ENCODE peak calls at places on chromosome 7, in ten cellular contexts. One of them, this sample, is unnamed.

GRCh38 chr7:128221929-128222403 is 19.1 kb upstream of the LEP start:
- DNase-seq in stimulated activated naive CD8-positive, alpha-beta T cell treated with anti-CD3 and anti-CD28 coated beads, Interleukin-15, Interleukin-2, amounts not matched to agents 100 U/mL and 50 U/mL, for 24 hours: no peak
- DNase-seq in NCI-H460: peak; percentile 59
- DNase-seq in NCI-H1930: no peak
- DNase-seq in effector memory CD4-positive, alpha-beta T cell: no peak
- DNase-seq in uterus: no peak
- DNase-seq in NCI-H524 treated with DMSO at 0.1 percent for 48 hours: no peak
- DNase-seq in aorta: no peak
- DNase-seq in fibroblast of villous mesenchyme: peak; percentile 32
- DNase-seq in NCI-H1092: no peak
- DNase-seq in this sample: no peak

GRCh38 chr7:133082390-133082766 is 488 bp upstream of the CHCHD3 start:
- DNase-seq in stimulated activated naive CD8-positive, alpha-beta T cell treated with anti-CD3 and anti-CD28 coated beads, Interleukin-15, Interleukin-2, amounts not matched to agents 100 U/mL and 50 U/mL, for 24 hours: no peak
- DNase-seq in NCI-H460: no peak
- DNase-seq in NCI-H1930: no peak
- DNase-seq in effector memory CD4-positive, alpha-beta T cell: no peak
- DNase-seq in uterus: no peak
- DNase-seq in NCI-H524 treated with DMSO at 0.1 percent for 48 hours: no peak
- DNase-seq in aorta: no peak
- DNase-seq in fibroblast of villous mesenchyme: no peak
- DNase-seq in NCI-H1092: no peak
- DNase-seq in this sample: no peak

GRCh38 chr7:138352570-138353461 is 107.2 kb upstream of the TRIM24 start:
- DNase-seq in stimulated activated naive CD8-positive, alpha-beta T cell treated with anti-CD3 and anti-CD28 coated beads, Interleukin-15, Interleukin-2, amounts not matched to agents 100 U/mL and 50 U/mL, for 24 hours: no peak
- DNase-seq in NCI-H460: no peak
- DNase-seq in NCI-H1930: no peak
- DNase-seq in effector memory CD4-positive, alpha-beta T cell: no peak
- DNase-seq in uterus: no peak
- DNase-seq in NCI-H524 treated with DMSO at 0.1 percent for 48 hours: no peak
- DNase-seq in aorta: no peak
- DNase-seq in fibroblast of villous mesenchyme: peak; percentile 14
- DNase-seq in NCI-H1092: no peak
- DNase-seq in this sample: no peak

GRCh38 chr7:47145982-47146381 is 435.9 kb downstream of the TNS3 start:
- DNase-seq in stimulated activated naive CD8-positive, alpha-beta T cell treated with anti-CD3 and anti-CD28 coated beads, Interleukin-15, Interleukin-2, amounts not matched to agents 100 U/mL and 50 U/mL, for 24 hours: no peak
- DNase-seq in NCI-H460: no peak
- DNase-seq in NCI-H1930: no peak
- DNase-seq in effector memory CD4-positive, alpha-beta T cell: no peak
- DNase-seq in uterus: no peak
- DNase-seq in NCI-H524 treated with DMSO at 0.1 percent for 48 hours: no peak
- DNase-seq in aorta: no peak
- DNase-seq in fibroblast of villous mesenchyme: no peak
- DNase-seq in NCI-H1092: no peak
- DNase-seq in this sample: no peak

GRCh38 chr7:141663081-141663510 is 38.9 kb downstream of the DENND11 start:
- DNase-seq in stimulated activated naive CD8-positive, alpha-beta T cell treated with anti-CD3 and anti-CD28 coated beads, Interleukin-15, Interleukin-2, amounts not matched to agents 100 U/mL and 50 U/mL, for 24 hours: no peak
- DNase-seq in NCI-H460: peak; percentile 41
- DNase-seq in NCI-H1930: no peak
- DNase-seq in effector memory CD4-positive, alpha-beta T cell: no peak
- DNase-seq in uterus: no peak
- DNase-seq in NCI-H524 treated with DMSO at 0.1 percent for 48 hours: no peak
- DNase-seq in aorta: no peak
- DNase-seq in fibroblast of villous mesenchyme: peak; percentile 23
- DNase-seq in NCI-H1092: no peak
- DNase-seq in this sample: no peak

GRCh38 chr7:31633894-31634494 is 53.0 kb upstream of the PPP1R17 start:
- DNase-seq in stimulated activated naive CD8-positive, alpha-beta T cell treated with anti-CD3 and anti-CD28 coated beads, Interleukin-15, Interleukin-2, amounts not matched to agents 100 U/mL and 50 U/mL, for 24 hours: no peak
- DNase-seq in NCI-H460: peak; percentile 72
- DNase-seq in NCI-H1930: no peak
- DNase-seq in effector memory CD4-positive, alpha-beta T cell: no peak
- DNase-seq in uterus: peak; percentile 20
- DNase-seq in NCI-H524 treated with DMSO at 0.1 percent for 48 hours: peak; percentile 20
- DNase-seq in aorta: no peak
- DNase-seq in fibroblast of villous mesenchyme: peak; percentile 23
- DNase-seq in NCI-H1092: peak; percentile 37
- DNase-seq in this sample: no peak

GRCh38 chr7:149229526-149229925 is 9.9 kb upstream of the ZNF212 start:
- DNase-seq in stimulated activated naive CD8-positive, alpha-beta T cell treated with anti-CD3 and anti-CD28 coated beads, Interleukin-15, Interleukin-2, amounts not matched to agents 100 U/mL and 50 U/mL, for 24 hours: no peak
- DNase-seq in NCI-H460: no peak
- DNase-seq in NCI-H1930: no peak
- DNase-seq in effector memory CD4-positive, alpha-beta T cell: no peak
- DNase-seq in uterus: no peak
- DNase-seq in NCI-H524 treated with DMSO at 0.1 percent for 48 hours: no peak
- DNase-seq in aorta: no peak
- DNase-seq in fibroblast of villous mesenchyme: no peak
- DNase-seq in NCI-H1092: no peak
- DNase-seq in this sample: no peak

GRCh38 chr7:155961241-155962190 is 149.3 kb upstream of the SHH start:
- DNase-seq in stimulated activated naive CD8-positive, alpha-beta T cell treated with anti-CD3 and anti-CD28 coated beads, Interleukin-15, Interleukin-2, amounts not matched to agents 100 U/mL and 50 U/mL, for 24 hours: peak; percentile 31
- DNase-seq in NCI-H460: peak; percentile 61
- DNase-seq in NCI-H1930: no peak
- DNase-seq in effector memory CD4-positive, alpha-beta T cell: no peak
- DNase-seq in uterus: no peak
- DNase-seq in NCI-H524 treated with DMSO at 0.1 percent for 48 hours: no peak
- DNase-seq in aorta: no peak
- DNase-seq in fibroblast of villous mesenchyme: peak; percentile 6
- DNase-seq in NCI-H1092: no peak
- DNase-seq in this sample: no peak

GRCh38 chr7:19106308-19107141 is 10.9 kb downstream of the TWIST1 start:
- DNase-seq in stimulated activated naive CD8-positive, alpha-beta T cell treated with anti-CD3 and anti-CD28 coated beads, Interleukin-15, Interleukin-2, amounts not matched to agents 100 U/mL and 50 U/mL, for 24 hours: no peak
- DNase-seq in NCI-H460: no peak
- DNase-seq in NCI-H1930: peak; percentile 7
- DNase-seq in effector memory CD4-positive, alpha-beta T cell: no peak
- DNase-seq in uterus: no peak
- DNase-seq in NCI-H524 treated with DMSO at 0.1 percent for 48 hours: no peak
- DNase-seq in aorta: no peak
- DNase-seq in fibroblast of villous mesenchyme: peak; percentile 27
- DNase-seq in NCI-H1092: peak; percentile 23
- DNase-seq in this sample: no peak

GRCh38 chr7:140672382-140673062 is at the start of gene ADCK2:
- DNase-seq in stimulated activated naive CD8-positive, alpha-beta T cell treated with anti-CD3 and anti-CD28 coated beads, Interleukin-15, Interleukin-2, amounts not matched to agents 100 U/mL and 50 U/mL, for 24 hours: peak; percentile 70
- DNase-seq in NCI-H460: peak; percentile 20
- DNase-seq in NCI-H1930: peak; percentile 35
- DNase-seq in effector memory CD4-positive, alpha-beta T cell: peak; percentile 47
- DNase-seq in uterus: peak; percentile 47
- DNase-seq in NCI-H524 treated with DMSO at 0.1 percent for 48 hours: no peak
- DNase-seq in aorta: peak; percentile 69
- DNase-seq in fibroblast of villous mesenchyme: peak; percentile 8
- DNase-seq in NCI-H1092: peak; percentile 51
- DNase-seq in this sample: peak; percentile 33

GRCh38 chr7:139451638-139452037 is 31.8 kb downstream of the KLRG2 start:
- DNase-seq in stimulated activated naive CD8-positive, alpha-beta T cell treated with anti-CD3 and anti-CD28 coated beads, Interleukin-15, Interleukin-2, amounts not matched to agents 100 U/mL and 50 U/mL, for 24 hours: no peak
- DNase-seq in NCI-H460: no peak
- DNase-seq in NCI-H1930: no peak
- DNase-seq in effector memory CD4-positive, alpha-beta T cell: no peak
- DNase-seq in uterus: no peak
- DNase-seq in NCI-H524 treated with DMSO at 0.1 percent for 48 hours: no peak
- DNase-seq in aorta: peak; percentile 73
- DNase-seq in fibroblast of villous mesenchyme: no peak
- DNase-seq in NCI-H1092: no peak
- DNase-seq in this sample: no peak

GRCh38 chr7:79452032-79452494 is 1.4 kb downstream of the MAGI2 start:
- DNase-seq in stimulated activated naive CD8-positive, alpha-beta T cell treated with anti-CD3 and anti-CD28 coated beads, Interleukin-15, Interleukin-2, amounts not matched to agents 100 U/mL and 50 U/mL, for 24 hours: peak; percentile 48
- DNase-seq in NCI-H460: peak; percentile 50
- DNase-seq in NCI-H1930: peak; percentile 55
- DNase-seq in effector memory CD4-positive, alpha-beta T cell: no peak
- DNase-seq in uterus: peak; percentile 88
- DNase-seq in NCI-H524 treated with DMSO at 0.1 percent for 48 hours: peak; percentile 9
- DNase-seq in aorta: peak; percentile 91
- DNase-seq in fibroblast of villous mesenchyme: peak; percentile 92
- DNase-seq in NCI-H1092: no peak
- DNase-seq in this sample: no peak

GRCh38 chr7:45709168-45710034 is 135.2 kb downstream of the ADCY1 start:
- DNase-seq in stimulated activated naive CD8-positive, alpha-beta T cell treated with anti-CD3 and anti-CD28 coated beads, Interleukin-15, Interleukin-2, amounts not matched to agents 100 U/mL and 50 U/mL, for 24 hours: no peak
- DNase-seq in NCI-H460: no peak
- DNase-seq in NCI-H1930: no peak
- DNase-seq in effector memory CD4-positive, alpha-beta T cell: no peak
- DNase-seq in uterus: no peak
- DNase-seq in NCI-H524 treated with DMSO at 0.1 percent for 48 hours: no peak
- DNase-seq in aorta: no peak
- DNase-seq in fibroblast of villous mesenchyme: peak; percentile 80
- DNase-seq in NCI-H1092: no peak
- DNase-seq in this sample: no peak

This sample was measured in central memory CD8-positive, alpha-beta T cell.